ENCODE peak calls at places on chromosomes 6 and 20, in five cellular contexts. One of them, this sample, is unnamed.

GRCh38 chr6:111113731-111114438 is 26.6 kb downstream of the SLC16A10 start:
- DNase-seq in activated T-helper 1 cell treated with anti-CD3 and anti-CD28 coated beads, Interleukin-12 subunit alpha, Interleukin-12 subunit beta, Interleukin-2, Interleukin-4 antibody, amounts not matched to agents 30 ng/mL and 10 ng/mL and 1 ng/mL, durations not matched to agents 14 hours and 24 hours and 36 hours: no peak
- DNase-seq in CD4-positive, alpha-beta memory T cell: peak
- DNase-seq in T-helper 9 cell: no peak
- DNase-seq in epithelial cell of esophagus: peak
- DNase-seq in this sample: peak

GRCh38 chr6:45710304-45710821 is 305.3 kb downstream of the CLIC5 start:
- DNase-seq in T-helper 9 cell: no peak
- DNase-seq in CD4-positive, alpha-beta memory T cell: no peak
- DNase-seq in activated T-helper 1 cell treated with anti-CD3 and anti-CD28 coated beads, Interleukin-12 subunit alpha, Interleukin-12 subunit beta, Interleukin-2, Interleukin-4 antibody, amounts not matched to agents 30 ng/mL and 10 ng/mL and 1 ng/mL, durations not matched to agents 14 hours and 24 hours and 36 hours: peak
- DNase-seq in epithelial cell of esophagus: peak
- DNase-seq in this sample: no peak

GRCh38 chr20:59933296-59933848 is at the start of gene SYCP2:
- DNase-seq in CD4-positive, alpha-beta memory T cell: peak
- DNase-seq in activated T-helper 1 cell treated with anti-CD3 and anti-CD28 coated beads, Interleukin-12 subunit alpha, Interleukin-12 subunit beta, Interleukin-2, Interleukin-4 antibody, amounts not matched to agents 30 ng/mL and 10 ng/mL and 1 ng/mL, durations not matched to agents 14 hours and 24 hours and 36 hours: peak
- DNase-seq in epithelial cell of esophagus: peak
- DNase-seq in T-helper 9 cell: peak
- DNase-seq in this sample: no peak

GRCh38 chr6:41756354-41756753 is 9.2 kb upstream of the PGC start:
- DNase-seq in activated T-helper 1 cell treated with anti-CD3 and anti-CD28 coated beads, Interleukin-12 subunit alpha, Interleukin-12 subunit beta, Interleukin-2, Interleukin-4 antibody, amounts not matched to agents 30 ng/mL and 10 ng/mL and 1 ng/mL, durations not matched to agents 14 hours and 24 hours and 36 hours: no peak
- DNase-seq in T-helper 9 cell: no peak
- DNase-seq in CD4-positive, alpha-beta memory T cell: no peak
- DNase-seq in epithelial cell of esophagus: no peak
- DNase-seq in this sample: no peak

GRCh38 chr6:128531696-128532095 is 11.3 kb upstream of the PTPRK start:
- DNase-seq in CD4-positive, alpha-beta memory T cell: no peak
- DNase-seq in epithelial cell of esophagus: no peak
- DNase-seq in T-helper 9 cell: no peak
- DNase-seq in activated T-helper 1 cell treated with anti-CD3 and anti-CD28 coated beads, Interleukin-12 subunit alpha, Interleukin-12 subunit beta, Interleukin-2, Interleukin-4 antibody, amounts not matched to agents 30 ng/mL and 10 ng/mL and 1 ng/mL, durations not matched to agents 14 hours and 24 hours and 36 hours: no peak
- DNase-seq in this sample: no peak

GRCh38 chr20:32841174-32841573 is 17.5 kb upstream of the EFCAB8 start:
- DNase-seq in T-helper 9 cell: no peak
- DNase-seq in epithelial cell of esophagus: no peak
- DNase-seq in activated T-helper 1 cell treated with anti-CD3 and anti-CD28 coated beads, Interleukin-12 subunit alpha, Interleukin-12 subunit beta, Interleukin-2, Interleukin-4 antibody, amounts not matched to agents 30 ng/mL and 10 ng/mL and 1 ng/mL, durations not matched to agents 14 hours and 24 hours and 36 hours: no peak
- DNase-seq in CD4-positive, alpha-beta memory T cell: no peak
- DNase-seq in this sample: no peak

GRCh38 chr20:13684566-13685222 is 46.0 kb upstream of the TASP1 start:
- DNase-seq in activated T-helper 1 cell treated with anti-CD3 and anti-CD28 coated beads, Interleukin-12 subunit alpha, Interleukin-12 subunit beta, Interleukin-2, Interleukin-4 antibody, amounts not matched to agents 30 ng/mL and 10 ng/mL and 1 ng/mL, durations not matched to agents 14 hours and 24 hours and 36 hours: no peak
- DNase-seq in T-helper 9 cell: no peak
- DNase-seq in CD4-positive, alpha-beta memory T cell: no peak
- DNase-seq in epithelial cell of esophagus: peak
- DNase-seq in this sample: no peak

GRCh38 chr6:3381233-3382065 is 75.4 kb downstream of the SLC22A23 start:
- DNase-seq in activated T-helper 1 cell treated with anti-CD3 and anti-CD28 coated beads, Interleukin-12 subunit alpha, Interleukin-12 subunit beta, Interleukin-2, Interleukin-4 antibody, amounts not matched to agents 30 ng/mL and 10 ng/mL and 1 ng/mL, durations not matched to agents 14 hours and 24 hours and 36 hours: no peak
- DNase-seq in CD4-positive, alpha-beta memory T cell: no peak
- DNase-seq in T-helper 9 cell: no peak
- DNase-seq in epithelial cell of esophagus: no peak
- DNase-seq in this sample: no peak

GRCh38 chr6:29887819-29888581 is 54.3 kb upstream of the HLA-A start:
- DNase-seq in activated T-helper 1 cell treated with anti-CD3 and anti-CD28 coated beads, Interleukin-12 subunit alpha, Interleukin-12 subunit beta, Interleukin-2, Interleukin-4 antibody, amounts not matched to agents 30 ng/mL and 10 ng/mL and 1 ng/mL, durations not matched to agents 14 hours and 24 hours and 36 hours: peak
- DNase-seq in CD4-positive, alpha-beta memory T cell: peak
- DNase-seq in epithelial cell of esophagus: peak
- DNase-seq in T-helper 9 cell: peak
- DNase-seq in this sample: no peak

GRCh38 chr20:32457476-32457986 is 99.4 kb downstream of the ASXL1 start:
- DNase-seq in epithelial cell of esophagus: peak
- DNase-seq in CD4-positive, alpha-beta memory T cell: no peak
- DNase-seq in activated T-helper 1 cell treated with anti-CD3 and anti-CD28 coated beads, Interleukin-12 subunit alpha, Interleukin-12 subunit beta, Interleukin-2, Interleukin-4 antibody, amounts not matched to agents 30 ng/mL and 10 ng/mL and 1 ng/mL, durations not matched to agents 14 hours and 24 hours and 36 hours: no peak
- DNase-seq in T-helper 9 cell: no peak
- DNase-seq in this sample: peak

GRCh38 chr6:136051140-136051775 is 198.9 kb downstream of the MTFR2 start:
- DNase-seq in activated T-helper 1 cell treated with anti-CD3 and anti-CD28 coated beads, Interleukin-12 subunit alpha, Interleukin-12 subunit beta, Interleukin-2, Interleukin-4 antibody, amounts not matched to agents 30 ng/mL and 10 ng/mL and 1 ng/mL, durations not matched to agents 14 hours and 24 hours and 36 hours: no peak
- DNase-seq in T-helper 9 cell: no peak
- DNase-seq in CD4-positive, alpha-beta memory T cell: no peak
- DNase-seq in epithelial cell of esophagus: no peak
- DNase-seq in this sample: no peak

GRCh38 chr20:36309643-36310042 is 3.5 kb downstream of the DLGAP4 start:
- DNase-seq in CD4-positive, alpha-beta memory T cell: no peak
- DNase-seq in epithelial cell of esophagus: no peak
- DNase-seq in T-helper 9 cell: no peak
- DNase-seq in activated T-helper 1 cell treated with anti-CD3 and anti-CD28 coated beads, Interleukin-12 subunit alpha, Interleukin-12 subunit beta, Interleukin-2, Interleukin-4 antibody, amounts not matched to agents 30 ng/mL and 10 ng/mL and 1 ng/mL, durations not matched to agents 14 hours and 24 hours and 36 hours: no peak
- DNase-seq in this sample: no peak

GRCh38 chr20:54208492-54209044 is 681 bp downstream of the PFDN4 start:
- DNase-seq in CD4-positive, alpha-beta memory T cell: no peak
- DNase-seq in activated T-helper 1 cell treated with anti-CD3 and anti-CD28 coated beads, Interleukin-12 subunit alpha, Interleukin-12 subunit beta, Interleukin-2, Interleukin-4 antibody, amounts not matched to agents 30 ng/mL and 10 ng/mL and 1 ng/mL, durations not matched to agents 14 hours and 24 hours and 36 hours: no peak
- DNase-seq in T-helper 9 cell: no peak
- DNase-seq in epithelial cell of esophagus: peak
- DNase-seq in this sample: peak

GRCh38 chr6:170024940-170025339 is 265.9 kb downstream of the DLL1 start:
- DNase-seq in epithelial cell of esophagus: no peak
- DNase-seq in activated T-helper 1 cell treated with anti-CD3 and anti-CD28 coated beads, Interleukin-12 subunit alpha, Interleukin-12 subunit beta, Interleukin-2, Interleukin-4 antibody, amounts not matched to agents 30 ng/mL and 10 ng/mL and 1 ng/mL, durations not matched to agents 14 hours and 24 hours and 36 hours: no peak
- DNase-seq in T-helper 9 cell: no peak
- DNase-seq in CD4-positive, alpha-beta memory T cell: no peak
- DNase-seq in this sample: no peak

GRCh38 chr6:149337330-149337729 is 19.8 kb downstream of the TAB2 start:
- DNase-seq in activated T-helper 1 cell treated with anti-CD3 and anti-CD28 coated beads, Interleukin-12 subunit alpha, Interleukin-12 subunit beta, Interleukin-2, Interleukin-4 antibody, amounts not matched to agents 30 ng/mL and 10 ng/mL and 1 ng/mL, durations not matched to agents 14 hours and 24 hours and 36 hours: no peak
- DNase-seq in epithelial cell of esophagus: no peak
- DNase-seq in T-helper 9 cell: no peak
- DNase-seq in CD4-positive, alpha-beta memory T cell: no peak
- DNase-seq in this sample: no peak

GRCh38 chr20:59253325-59253724 is 47.1 kb upstream of the EDN3 start:
- DNase-seq in T-helper 9 cell: no peak
- DNase-seq in epithelial cell of esophagus: no peak
- DNase-seq in CD4-positive, alpha-beta memory T cell: peak
- DNase-seq in activated T-helper 1 cell treated with anti-CD3 and anti-CD28 coated beads, Interleukin-12 subunit alpha, Interleukin-12 subunit beta, Interleukin-2, Interleukin-4 antibody, amounts not matched to agents 30 ng/mL and 10 ng/mL and 1 ng/mL, durations not matched to agents 14 hours and 24 hours and 36 hours: no peak
- DNase-seq in this sample: no peak

GRCh38 chr6:156590482-156590881 is 186.7 kb upstream of the ARID1B start:
- DNase-seq in CD4-positive, alpha-beta memory T cell: no peak
- DNase-seq in T-helper 9 cell: no peak
- DNase-seq in activated T-helper 1 cell treated with anti-CD3 and anti-CD28 coated beads, Interleukin-12 subunit alpha, Interleukin-12 subunit beta, Interleukin-2, Interleukin-4 antibody, amounts not matched to agents 30 ng/mL and 10 ng/mL and 1 ng/mL, durations not matched to agents 14 hours and 24 hours and 36 hours: no peak
- DNase-seq in epithelial cell of esophagus: no peak
- DNase-seq in this sample: no peak

GRCh38 chr20:23680151-23680550 is 8.7 kb downstream of the CST4 start:
- DNase-seq in activated T-helper 1 cell treated with anti-CD3 and anti-CD28 coated beads, Interleukin-12 subunit alpha, Interleukin-12 subunit beta, Interleukin-2, Interleukin-4 antibody, amounts not matched to agents 30 ng/mL and 10 ng/mL and 1 ng/mL, durations not matched to agents 14 hours and 24 hours and 36 hours: no peak
- DNase-seq in epithelial cell of esophagus: no peak
- DNase-seq in CD4-positive, alpha-beta memory T cell: no peak
- DNase-seq in T-helper 9 cell: no peak
- DNase-seq in this sample: no peak